ENCODE peak calls at places on chromosomes 7 and 10, in nine cellular contexts. One of them, this sample, is unnamed.

GRCh38 chr7:114622189-114622588 is 207.6 kb downstream of the FOXP2 start:
- DNase-seq in heart left ventricle: no peak
- DNase-seq in ovary: no peak
- DNase-seq in right lobe of liver: no peak
- DNase-seq in endodermal cell: no peak
- DNase-seq in CD8-positive, alpha-beta T cell: no peak
- DNase-seq in aorta: no peak
- DNase-seq in fibroblast of lung: no peak
- DNase-seq in tibial nerve: no peak
- DNase-seq in this sample: no peak

GRCh38 chr10:13492493-13493180 is 36.2 kb downstream of the BEND7 start:
- DNase-seq in heart left ventricle: no peak
- DNase-seq in ovary: no peak
- DNase-seq in right lobe of liver: no peak
- DNase-seq in endodermal cell: no peak
- DNase-seq in CD8-positive, alpha-beta T cell: no peak
- DNase-seq in aorta: no peak
- DNase-seq in fibroblast of lung: peak; percentile 18
- DNase-seq in tibial nerve: no peak
- DNase-seq in this sample: no peak

GRCh38 chr7:23696916-23697441 is 13.0 kb upstream of the STK31 start:
- DNase-seq in heart left ventricle: peak; percentile 26
- DNase-seq in ovary: no peak
- DNase-seq in right lobe of liver: no peak
- DNase-seq in endodermal cell: peak; percentile 94
- DNase-seq in CD8-positive, alpha-beta T cell: peak; percentile 62
- DNase-seq in aorta: peak; percentile 58
- DNase-seq in fibroblast of lung: peak; percentile 63
- DNase-seq in tibial nerve: no peak
- DNase-seq in this sample: peak; percentile 71

GRCh38 chr7:130362251-130362650 is 17.6 kb downstream of the CPA5 start:
- DNase-seq in heart left ventricle: no peak
- DNase-seq in ovary: no peak
- DNase-seq in right lobe of liver: no peak
- DNase-seq in endodermal cell: no peak
- DNase-seq in CD8-positive, alpha-beta T cell: no peak
- DNase-seq in aorta: no peak
- DNase-seq in fibroblast of lung: no peak
- DNase-seq in tibial nerve: no peak
- DNase-seq in this sample: no peak

GRCh38 chr7:140767418-140767817 is 70.9 kb downstream of the NDUFB2 start:
- DNase-seq in heart left ventricle: no peak
- DNase-seq in ovary: no peak
- DNase-seq in right lobe of liver: no peak
- DNase-seq in endodermal cell: no peak
- DNase-seq in CD8-positive, alpha-beta T cell: no peak
- DNase-seq in aorta: no peak
- DNase-seq in fibroblast of lung: no peak
- DNase-seq in tibial nerve: no peak
- DNase-seq in this sample: no peak

GRCh38 chr7:16753932-16754571 is 497 bp downstream of the TSPAN13 start:
- DNase-seq in heart left ventricle: peak; percentile 38
- DNase-seq in ovary: peak; percentile 29
- DNase-seq in right lobe of liver: peak; percentile 59
- DNase-seq in endodermal cell: peak; percentile 90
- DNase-seq in CD8-positive, alpha-beta T cell: no peak
- DNase-seq in aorta: peak; percentile 49
- DNase-seq in fibroblast of lung: peak; percentile 8
- DNase-seq in tibial nerve: no peak
- DNase-seq in this sample: no peak

GRCh38 chr7:103718482-103719415 is 270.7 kb downstream of the RELN start:
- DNase-seq in heart left ventricle: no peak
- DNase-seq in ovary: no peak
- DNase-seq in right lobe of liver: no peak
- DNase-seq in endodermal cell: no peak
- DNase-seq in CD8-positive, alpha-beta T cell: no peak
- DNase-seq in aorta: no peak
- DNase-seq in fibroblast of lung: no peak
- DNase-seq in tibial nerve: no peak
- DNase-seq in this sample: no peak

GRCh38 chr10:7007575-7008190 is 403.2 kb downstream of the SFMBT2 start:
- DNase-seq in heart left ventricle: no peak
- DNase-seq in ovary: no peak
- DNase-seq in right lobe of liver: no peak
- DNase-seq in endodermal cell: no peak
- DNase-seq in CD8-positive, alpha-beta T cell: no peak
- DNase-seq in aorta: no peak
- DNase-seq in fibroblast of lung: no peak
- DNase-seq in tibial nerve: no peak
- DNase-seq in this sample: no peak

GRCh38 chr10:121910673-121911420 is 17.0 kb downstream of the ATE1 start:
- DNase-seq in heart left ventricle: no peak
- DNase-seq in ovary: no peak
- DNase-seq in right lobe of liver: no peak
- DNase-seq in endodermal cell: no peak
- DNase-seq in CD8-positive, alpha-beta T cell: no peak
- DNase-seq in aorta: no peak
- DNase-seq in fibroblast of lung: peak; percentile 61
- DNase-seq in tibial nerve: no peak
- DNase-seq in this sample: no peak

GRCh38 chr10:121865554-121865953 is 62.3 kb downstream of the ATE1 start:
- DNase-seq in heart left ventricle: no peak
- DNase-seq in ovary: no peak
- DNase-seq in right lobe of liver: no peak
- DNase-seq in endodermal cell: no peak
- DNase-seq in CD8-positive, alpha-beta T cell: no peak
- DNase-seq in aorta: no peak
- DNase-seq in fibroblast of lung: no peak
- DNase-seq in tibial nerve: no peak
- DNase-seq in this sample: no peak

GRCh38 chr7:75807452-75807851 is 6.2 kb downstream of the CCL24 start:
- DNase-seq in heart left ventricle: no peak
- DNase-seq in ovary: no peak
- DNase-seq in right lobe of liver: no peak
- DNase-seq in endodermal cell: no peak
- DNase-seq in CD8-positive, alpha-beta T cell: no peak
- DNase-seq in aorta: no peak
- DNase-seq in fibroblast of lung: no peak
- DNase-seq in tibial nerve: no peak
- DNase-seq in this sample: no peak

GRCh38 chr10:5596611-5597341 is 69.6 kb downstream of the ASB13 start:
- DNase-seq in heart left ventricle: no peak
- DNase-seq in ovary: no peak
- DNase-seq in right lobe of liver: no peak
- DNase-seq in endodermal cell: no peak
- DNase-seq in CD8-positive, alpha-beta T cell: no peak
- DNase-seq in aorta: peak; percentile 37
- DNase-seq in fibroblast of lung: no peak
- DNase-seq in tibial nerve: no peak
- DNase-seq in this sample: no peak

GRCh38 chr10:7773845-7774801 is 13.7 kb downstream of the KIN start:
- DNase-seq in heart left ventricle: no peak
- DNase-seq in ovary: no peak
- DNase-seq in right lobe of liver: peak; percentile 91
- DNase-seq in endodermal cell: no peak
- DNase-seq in CD8-positive, alpha-beta T cell: no peak
- DNase-seq in aorta: no peak
- DNase-seq in fibroblast of lung: no peak
- DNase-seq in tibial nerve: no peak
- DNase-seq in this sample: no peak

GRCh38 chr7:75033064-75033463 is 40.5 kb downstream of the RCC1L start:
- DNase-seq in heart left ventricle: no peak
- DNase-seq in ovary: no peak
- DNase-seq in right lobe of liver: no peak
- DNase-seq in endodermal cell: peak; percentile 90
- DNase-seq in CD8-positive, alpha-beta T cell: no peak
- DNase-seq in aorta: no peak
- DNase-seq in fibroblast of lung: no peak
- DNase-seq in tibial nerve: no peak
- DNase-seq in this sample: no peak

GRCh38 chr10:89553064-89553734 is 17.8 kb upstream of the SLC16A12 start:
- DNase-seq in heart left ventricle: no peak
- DNase-seq in ovary: no peak
- DNase-seq in right lobe of liver: no peak
- DNase-seq in endodermal cell: no peak
- DNase-seq in CD8-positive, alpha-beta T cell: no peak
- DNase-seq in aorta: no peak
- DNase-seq in fibroblast of lung: peak; percentile 94
- DNase-seq in tibial nerve: no peak
- DNase-seq in this sample: no peak

GRCh38 chr10:91163709-91164474 is 56.6 kb upstream of the PCGF5 start:
- DNase-seq in heart left ventricle: peak; percentile 46
- DNase-seq in ovary: peak; percentile 86
- DNase-seq in right lobe of liver: peak; percentile 70
- DNase-seq in endodermal cell: peak; percentile 65
- DNase-seq in CD8-positive, alpha-beta T cell: peak; percentile 81
- DNase-seq in aorta: peak; percentile 85
- DNase-seq in fibroblast of lung: peak; percentile 87
- DNase-seq in tibial nerve: peak; percentile 32
- DNase-seq in this sample: peak; percentile 93

GRCh38 chr10:128008521-128009250 is 101.8 kb downstream of the PTPRE start:
- DNase-seq in heart left ventricle: no peak
- DNase-seq in ovary: no peak
- DNase-seq in right lobe of liver: peak; percentile 25
- DNase-seq in endodermal cell: no peak
- DNase-seq in CD8-positive, alpha-beta T cell: no peak
- DNase-seq in aorta: peak; percentile 18
- DNase-seq in fibroblast of lung: no peak
- DNase-seq in tibial nerve: no peak
- DNase-seq in this sample: no peak

GRCh38 chr7:80641548-80641947 is 3.1 kb downstream of the CD36 start:
- DNase-seq in heart left ventricle: no peak
- DNase-seq in ovary: no peak
- DNase-seq in right lobe of liver: no peak
- DNase-seq in endodermal cell: no peak
- DNase-seq in CD8-positive, alpha-beta T cell: no peak
- DNase-seq in aorta: no peak
- DNase-seq in fibroblast of lung: peak; percentile 63
- DNase-seq in tibial nerve: no peak
- DNase-seq in this sample: no peak

GRCh38 chr7:96236198-96237039 is 85.5 kb downstream of the SLC25A13 start:
- DNase-seq in heart left ventricle: peak; percentile 61
- DNase-seq in ovary: peak; percentile 80
- DNase-seq in right lobe of liver: peak; percentile 64
- DNase-seq in endodermal cell: no peak
- DNase-seq in CD8-positive, alpha-beta T cell: no peak
- DNase-seq in aorta: no peak
- DNase-seq in fibroblast of lung: peak; percentile 90
- DNase-seq in tibial nerve: no peak
- DNase-seq in this sample: peak; percentile 66

GRCh38 chr10:99654390-99654789 is 4.9 kb upstream of the ENTPD7 start:
- DNase-seq in heart left ventricle: no peak
- DNase-seq in ovary: no peak
- DNase-seq in right lobe of liver: no peak
- DNase-seq in endodermal cell: no peak
- DNase-seq in CD8-positive, alpha-beta T cell: no peak
- DNase-seq in aorta: no peak
- DNase-seq in fibroblast of lung: no peak
- DNase-seq in tibial nerve: no peak
- DNase-seq in this sample: no peak
- H3K27ac ChIP-seq in heart left ventricle: no peak overlapping the region
- H3K27ac ChIP-seq in ovary: no peak overlapping the region
- H3K27ac ChIP-seq in right lobe of liver: no peak overlapping the region
- H3K27ac ChIP-seq in endodermal cell: no peak overlapping the region
- H3K27ac ChIP-seq in CD8-positive, alpha-beta T cell: no peak overlapping the region
- H3K27ac ChIP-seq in aorta: no peak overlapping the region
- H3K27ac ChIP-seq in fibroblast of lung: no peak overlapping the region
- H3K27ac ChIP-seq in tibial nerve: no peak overlapping the region
- H3K27ac ChIP-seq in this sample: no peak overlapping the region

GRCh38 chr7:1533569-1534329 is 3.2 kb downstream of the MAFK start:
- DNase-seq in heart left ventricle: peak; percentile 67
- DNase-seq in ovary: peak; percentile 56
- DNase-seq in right lobe of liver: no peak
- DNase-seq in endodermal cell: peak; percentile 74
- DNase-seq in CD8-positive, alpha-beta T cell: peak; percentile 39
- DNase-seq in aorta: peak; percentile 83
- DNase-seq in fibroblast of lung: peak; percentile 80
- DNase-seq in tibial nerve: no peak
- DNase-seq in this sample: peak; percentile 87

GRCh38 chr7:1531979-1532455 is 1.5 kb downstream of the MAFK start:
- DNase-seq in heart left ventricle: no peak
- DNase-seq in ovary: no peak
- DNase-seq in right lobe of liver: peak; percentile 48
- DNase-seq in endodermal cell: no peak
- DNase-seq in CD8-positive, alpha-beta T cell: peak; percentile 39
- DNase-seq in aorta: peak; percentile 48
- DNase-seq in fibroblast of lung: no peak
- DNase-seq in tibial nerve: no peak
- DNase-seq in this sample: no peak

GRCh38 chr7:1534330-1535099 is 4.0 kb downstream of the MAFK start:
- DNase-seq in heart left ventricle: peak; percentile 23
- DNase-seq in ovary: no peak
- DNase-seq in right lobe of liver: no peak
- DNase-seq in endodermal cell: peak; percentile 51
- DNase-seq in CD8-positive, alpha-beta T cell: no peak
- DNase-seq in aorta: peak; percentile 52
- DNase-seq in fibroblast of lung: no peak
- DNase-seq in tibial nerve: no peak
- DNase-seq in this sample: peak; percentile 74

GRCh38 chr7:1532456-1533254 is 2.2 kb downstream of the MAFK start:
- DNase-seq in heart left ventricle: peak; percentile 82
- DNase-seq in ovary: peak; percentile 78
- DNase-seq in right lobe of liver: peak; percentile 85
- DNase-seq in endodermal cell: peak; percentile 71
- DNase-seq in CD8-positive, alpha-beta T cell: peak; percentile 67
- DNase-seq in aorta: peak; percentile 91
- DNase-seq in fibroblast of lung: peak; percentile 95
- DNase-seq in tibial nerve: peak; percentile 66
- DNase-seq in this sample: peak; percentile 96

GRCh38 chr7:1533255-1533568 is 2.7 kb downstream of the MAFK start:
- DNase-seq in heart left ventricle: no peak
- DNase-seq in ovary: no peak
- DNase-seq in right lobe of liver: no peak
- DNase-seq in endodermal cell: no peak
- DNase-seq in CD8-positive, alpha-beta T cell: no peak
- DNase-seq in aorta: no peak
- DNase-seq in fibroblast of lung: no peak
- DNase-seq in tibial nerve: no peak
- DNase-seq in this sample: no peak
- H3K4me1 ChIP-seq in heart left ventricle: peaks cover 72% of the 10 kb centered on the region
- H3K4me1 ChIP-seq in ovary: peaks cover 27% of the 10 kb centered on the region
- H3K4me1 ChIP-seq in right lobe of liver: peaks cover 29% of the 10 kb centered on the region
- H3K4me1 ChIP-seq in endodermal cell: peaks cover 11% of the 10 kb centered on the region
- H3K4me1 ChIP-seq in CD8-positive, alpha-beta T cell: peaks cover 33% of the 10 kb centered on the region
- H3K4me1 ChIP-seq in aorta: no peaks in the 10 kb centered on the region
- H3K4me1 ChIP-seq in fibroblast of lung: peaks cover 34% of the 10 kb centered on the region
- H3K4me1 ChIP-seq in tibial nerve: peaks cover 40% of the 10 kb centered on the region
- H3K4me1 ChIP-seq in this sample: peaks cover 61% of the 10 kb centered on the region

GRCh38 chr10:44287408-44287807 is 97.5 kb downstream of the CXCL12 start:
- DNase-seq in heart left ventricle: no peak
- DNase-seq in ovary: no peak
- DNase-seq in right lobe of liver: no peak
- DNase-seq in endodermal cell: no peak
- DNase-seq in CD8-positive, alpha-beta T cell: no peak
- DNase-seq in aorta: no peak
- DNase-seq in fibroblast of lung: no peak
- DNase-seq in tibial nerve: no peak
- DNase-seq in this sample: no peak
- H3K27ac ChIP-seq in heart left ventricle: no peak overlapping the region
- H3K27ac ChIP-seq in ovary: no peak overlapping the region
- H3K27ac ChIP-seq in right lobe of liver: no peak overlapping the region
- H3K27ac ChIP-seq in endodermal cell: no peak overlapping the region
- H3K27ac ChIP-seq in CD8-positive, alpha-beta T cell: no peak overlapping the region
- H3K27ac ChIP-seq in aorta: no peak overlapping the region
- H3K27ac ChIP-seq in fibroblast of lung: no peak overlapping the region
- H3K27ac ChIP-seq in tibial nerve: no peak overlapping the region
- H3K27ac ChIP-seq in this sample: no peak overlapping the region

GRCh38 chr7:47329320-47329926 is 252.5 kb downstream of the TNS3 start:
- DNase-seq in heart left ventricle: no peak
- DNase-seq in ovary: no peak
- DNase-seq in right lobe of liver: no peak
- DNase-seq in endodermal cell: no peak
- DNase-seq in CD8-positive, alpha-beta T cell: no peak
- DNase-seq in aorta: no peak
- DNase-seq in fibroblast of lung: no peak
- DNase-seq in tibial nerve: no peak
- DNase-seq in this sample: no peak
- H3K4me1 ChIP-seq in heart left ventricle: peaks cover 71% of the 10 kb centered on the region
- H3K4me1 ChIP-seq in ovary: peaks cover 29% of the 10 kb centered on the region
- H3K4me1 ChIP-seq in right lobe of liver: peaks cover 7% of the 10 kb centered on the region
- H3K4me1 ChIP-seq in endodermal cell: peaks cover 17% of the 10 kb centered on the region
- H3K4me1 ChIP-seq in CD8-positive, alpha-beta T cell: no peaks in the 10 kb centered on the region
- H3K4me1 ChIP-seq in aorta: peaks cover 5% of the 10 kb centered on the region
- H3K4me1 ChIP-seq in fibroblast of lung: peaks cover 47% of the 10 kb centered on the region
- H3K4me1 ChIP-seq in tibial nerve: peaks cover 84% of the 10 kb centered on the region
- H3K4me1 ChIP-seq in this sample: peaks cover 50% of the 10 kb centered on the region